ENCODE peak calls at places on chromosomes 4 and X, in five cellular contexts. K, Y, V, A and N are unnamed samples.

GRCh38 chr4:168880811-168881595 is 129.1 kb downstream of the CBR4 start:
- DNase-seq in V (no peak), Y (no peak), K (no peak), A (no peak), N (peak)

GRCh38 chr4:85166318-85166717 is 199.8 kb upstream of the WDFY3 start:
- DNase-seq in K (no peak), A (peak), Y (no peak), V (no peak), N (no peak)

GRCh38 chr4:98293089-98293887 is 32.1 kb downstream of the RAP1GDS1 start:
- DNase-seq in A (no peak), V (no peak), Y (no peak), K (no peak), N (no peak)

GRCh38 chrX:44306336-44306735 is 37.1 kb downstream of the EFHC2 start:
- DNase-seq in K (no peak), Y (no peak), V (peak), A (peak), N (no peak)

GRCh38 chrX:69505772-69506616 is 1.9 kb downstream of the NALF2 start:
- DNase-seq in K (no peak), Y (no peak), A (no peak), V (no peak), N (no peak)

GRCh38 chr4:186852964-186853391 is 129.3 kb upstream of the FAT1 start:
- DNase-seq in V (no peak), K (no peak), A (no peak), Y (no peak), N (no peak)

GRCh38 chrX:105845661-105846060 is 23.3 kb downstream of the NRK start:
- DNase-seq in K (no peak), Y (no peak), A (peak), V (no peak), N (no peak)

GRCh38 chr4:90495211-90495610 is 368.0 kb downstream of the CCSER1 start:
- DNase-seq in A (no peak), Y (no peak), V (no peak), K (no peak), N (no peak)

GRCh38 chrX:149720021-149720689 is 8.3 kb downstream of the MAGEA11 start:
- DNase-seq in K (no peak), A (no peak), V (no peak), Y (no peak), N (no peak)

GRCh38 chr4:8186883-8187282 is 12.2 kb upstream of the SH3TC1 start:
- DNase-seq in K (no peak), A (no peak), V (no peak), Y (no peak), N (no peak)

GRCh38 chr4:23697001-23697528 is 192.8 kb downstream of the PPARGC1A start:
- DNase-seq in A (no peak), Y (no peak), K (no peak), V (no peak), N (no peak)

GRCh38 chr4:177391287-177391686 is 51.0 kb downstream of the AGA start:
- DNase-seq in A (no peak), K (no peak), Y (no peak), V (no peak), N (no peak)

GRCh38 chrX:73850124-73851013 is 287.4 kb downstream of the CHIC1 start:
- DNase-seq in K (no peak), Y (no peak), A (peak), V (no peak), N (no peak)

GRCh38 chrX:132592880-132593279 is 104.0 kb upstream of the MBNL3 start:
- DNase-seq in Y (no peak), A (no peak), V (peak), K (no peak), N (no peak)

GRCh38 chr4:127809173-127809800 is 27.2 kb downstream of the HSPA4L start:
- DNase-seq in A (no peak), K (no peak), V (no peak), Y (no peak), N (no peak)

GRCh38 chr4:24473309-24473721 is 111.0 kb downstream of the DHX15 start:
- DNase-seq in Y (no peak), A (peak), K (no peak), V (no peak), N (no peak)

GRCh38 chrX:27966492-27966891 is 14.8 kb downstream of the DCAF8L1 start:
- DNase-seq in Y (no peak), K (no peak), V (no peak), A (peak), N (no peak)

GRCh38 chr4:15438939-15439524 is 11.2 kb downstream of the C1QTNF7 start:
- DNase-seq in K (no peak), A (no peak), V (no peak), Y (no peak), N (no peak)